ENCODE peak calls at places on chromosomes 3 and 15, in ten cellular contexts. B, L, U, A, Z, T, V, Y, N and R are unnamed samples.

GRCh38 chr3:122930371-122930997 is 97.1 kb downstream of the SEMA5B start:
- DNase-seq in B (no peak), L (no peak), U (no peak), A (no peak), Z (no peak), T (no peak), V (no peak), Y (no peak), N (no peak), R (no peak)

GRCh38 chr3:177441813-177442646 is 244.7 kb upstream of the TBL1XR1 start:
- DNase-seq in B (no peak), L (no peak), U (no peak), A (no peak), Z (no peak), T (no peak), V (no peak), Y (no peak), N (no peak), R (no peak)

GRCh38 chr3:171345112-171345843 is 114.9 kb downstream of the TNIK start:
- DNase-seq in B (no peak), L (no peak), U (no peak), A (no peak), Z (no peak), T (no peak), V (no peak), Y (no peak), N (no peak), R (no peak)

GRCh38 chr3:124772081-124772831 is 42.0 kb downstream of the UMPS start:
- DNase-seq in B (no peak), L (no peak), U (no peak), A (no peak), Z (no peak), T (no peak), V (peak), Y (peak), N (peak), R (no peak)

GRCh38 chr15:59886476-59886875 is 117.6 kb upstream of the FOXB1 start:
- DNase-seq in B (no peak), L (peak), U (no peak), A (no peak), Z (no peak), T (no peak), V (no peak), Y (no peak), N (no peak), R (no peak)

GRCh38 chr15:95995375-95996168 is 334.9 kb upstream of the NR2F2 start:
- DNase-seq in B (peak), L (no peak), U (no peak), A (no peak), Z (no peak), T (no peak), V (peak), Y (no peak), N (no peak), R (no peak)

GRCh38 chr3:155241559-155241958 is 51.9 kb downstream of the STRIT1 start:
- DNase-seq in B (no peak), L (no peak), U (no peak), A (no peak), Z (peak), T (no peak), V (no peak), Y (peak), N (no peak), R (peak)

GRCh38 chr3:10845240-10845761 is 29.3 kb downstream of the SLC6A11 start:
- DNase-seq in B (no peak), L (no peak), U (no peak), A (no peak), Z (no peak), T (no peak), V (no peak), Y (no peak), N (no peak), R (no peak)

GRCh38 chr15:34621675-34622074 is 38.2 kb upstream of the GOLGA8B start:
- DNase-seq in B (peak), L (no peak), U (no peak), A (no peak), Z (no peak), T (peak), V (peak), Y (no peak), N (peak), R (no peak)

GRCh38 chr3:45952456-45952855 is 9.2 kb downstream of the CXCR6 start:
- DNase-seq in B (no peak), L (no peak), U (no peak), A (no peak), Z (no peak), T (no peak), V (no peak), Y (no peak), N (no peak), R (no peak)

GRCh38 chr3:144763878-144764454 is 792.3 kb downstream of the DIPK2A start:
- DNase-seq in B (no peak), L (no peak), U (no peak), A (no peak), Z (no peak), T (no peak), V (peak), Y (no peak), N (no peak), R (no peak)

GRCh38 chr3:159727506-159727905 is 261.1 kb upstream of the IL12A start:
- DNase-seq in B (no peak), L (no peak), U (no peak), A (no peak), Z (no peak), T (no peak), V (no peak), Y (no peak), N (no peak), R (no peak)

GRCh38 chr3:119308355-119308754 is 14.2 kb downstream of the ARHGAP31 start:
- DNase-seq in B (no peak), L (no peak), U (no peak), A (no peak), Z (no peak), T (no peak), V (no peak), Y (no peak), N (no peak), R (no peak)

GRCh38 chr3:56219894-56220805 is 248.1 kb downstream of the ERC2 start:
- DNase-seq in B (no peak), L (no peak), U (no peak), A (no peak), Z (no peak), T (no peak), V (no peak), Y (no peak), N (peak), R (no peak)

GRCh38 chr15:31272558-31273257 is 53.9 kb upstream of the KLF13 start:
- DNase-seq in B (peak), L (no peak), U (no peak), A (no peak), Z (no peak), T (no peak), V (no peak), Y (peak), N (no peak), R (no peak)

GRCh38 chr3:188435266-188435665 is 281.3 kb downstream of the LPP start:
- DNase-seq in B (no peak), L (no peak), U (no peak), A (no peak), Z (no peak), T (no peak), V (no peak), Y (no peak), N (no peak), R (no peak)

GRCh38 chr15:49842331-49842730 is 221.5 kb downstream of the DTWD1 start:
- DNase-seq in B (no peak), L (no peak), U (no peak), A (no peak), Z (no peak), T (no peak), V (no peak), Y (no peak), N (no peak), R (no peak)

GRCh38 chr3:123058505-123058904 is 8.3 kb upstream of the PDIA5 start:
- DNase-seq in B (no peak), L (no peak), U (no peak), A (no peak), Z (no peak), T (no peak), V (no peak), Y (no peak), N (no peak), R (no peak)

GRCh38 chr3:39192490-39193092 is at the start of gene XIRP1:
- DNase-seq in B (no peak), L (no peak), U (no peak), A (no peak), Z (no peak), T (no peak), V (no peak), Y (no peak), N (no peak), R (no peak)

GRCh38 chr3:5441401-5441800 is 253.9 kb downstream of the EDEM1 start:
- DNase-seq in B (no peak), L (no peak), U (no peak), A (no peak), Z (no peak), T (no peak), V (no peak), Y (no peak), N (no peak), R (no peak)

GRCh38 chr15:75693501-75694240 is 19.0 kb downstream of the CSPG4 start:
- DNase-seq in B (no peak), L (no peak), U (no peak), A (no peak), Z (peak), T (no peak), V (peak), Y (peak), N (peak), R (no peak)

GRCh38 chr3:36701249-36701572 is 63.1 kb downstream of the DCLK3 start:
- DNase-seq in B (no peak), L (no peak), U (no peak), A (no peak), Z (no peak), T (no peak), V (no peak), Y (no peak), N (no peak), R (no peak)

GRCh38 chr3:79515072-79515471 is 252.7 kb downstream of the ROBO1 start:
- DNase-seq in B (no peak), L (no peak), U (no peak), A (no peak), Z (no peak), T (no peak), V (peak), Y (no peak), N (peak), R (no peak)

GRCh38 chr3:143168518-143169192 is 49.1 kb downstream of the CHST2 start:
- DNase-seq in B (peak), L (no peak), U (no peak), A (no peak), Z (no peak), T (no peak), V (no peak), Y (no peak), N (peak), R (no peak)

GRCh38 chr3:110647586-110647985 is 424.0 kb upstream of the NECTIN3 start:
- DNase-seq in B (no peak), L (no peak), U (no peak), A (no peak), Z (no peak), T (no peak), V (no peak), Y (no peak), N (no peak), R (no peak)

GRCh38 chr3:15360786-15361493 is 28.6 kb upstream of the SH3BP5 start:
- DNase-seq in B (no peak), L (no peak), U (no peak), A (no peak), Z (no peak), T (no peak), V (peak), Y (no peak), N (peak), R (no peak)

GRCh38 chr15:79450648-79451047 is 18.5 kb downstream of the MINAR1 start:
- DNase-seq in B (no peak), L (no peak), U (no peak), A (no peak), Z (no peak), T (no peak), V (no peak), Y (no peak), N (no peak), R (no peak)
- TF ChIP-seq CTCF in B (no peak), L (no peak), U (peak), A (no peak), Z (peak), T (peak), V (peak), Y (peak), N (peak), R (peak)

GRCh38 chr15:74228723-74229081 is 7.4 kb upstream of the CCDC33 start:
- DNase-seq in B (no peak), L (peak), U (no peak), A (no peak), Z (no peak), T (no peak), V (peak), Y (peak), N (peak), R (peak)
- TF ChIP-seq CTCF in B (no peak), L (no peak), U (no peak), A (no peak), Z (no peak), T (no peak), V (no peak), Y (no peak), N (no peak), R (no peak)

DNA sequence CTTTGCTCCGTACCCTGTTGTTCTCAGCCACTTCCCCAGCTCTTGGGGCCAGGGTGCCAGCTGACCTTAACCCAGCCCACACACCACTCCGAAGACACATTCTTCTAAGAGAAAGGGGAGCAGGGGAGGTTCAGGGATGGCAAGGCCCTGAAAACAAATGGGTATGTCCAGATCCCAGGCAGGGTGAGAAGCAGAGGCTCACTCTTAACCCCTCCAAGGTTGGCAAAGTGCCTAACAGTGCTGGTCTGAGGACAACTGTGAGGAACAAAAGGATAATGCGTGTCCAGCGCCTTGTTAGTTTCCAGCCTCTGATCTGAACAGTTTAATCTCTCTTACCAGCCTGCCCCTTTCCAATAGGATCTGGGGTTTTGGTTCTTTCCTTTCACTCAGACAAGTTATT is 1.5 kb downstream of the TMEM44 start:
- DNase-seq in B (no peak), L (no peak), U (no peak), A (no peak), Z (no peak), T (no peak), V (no peak), Y (no peak), N (no peak), R (no peak)
- TF ChIP-seq CTCF in B (no peak), L (no peak), U (no peak), A (no peak), Z (no peak), T (no peak), V (no peak), Y (no peak), N (no peak), R (no peak)

DNA sequence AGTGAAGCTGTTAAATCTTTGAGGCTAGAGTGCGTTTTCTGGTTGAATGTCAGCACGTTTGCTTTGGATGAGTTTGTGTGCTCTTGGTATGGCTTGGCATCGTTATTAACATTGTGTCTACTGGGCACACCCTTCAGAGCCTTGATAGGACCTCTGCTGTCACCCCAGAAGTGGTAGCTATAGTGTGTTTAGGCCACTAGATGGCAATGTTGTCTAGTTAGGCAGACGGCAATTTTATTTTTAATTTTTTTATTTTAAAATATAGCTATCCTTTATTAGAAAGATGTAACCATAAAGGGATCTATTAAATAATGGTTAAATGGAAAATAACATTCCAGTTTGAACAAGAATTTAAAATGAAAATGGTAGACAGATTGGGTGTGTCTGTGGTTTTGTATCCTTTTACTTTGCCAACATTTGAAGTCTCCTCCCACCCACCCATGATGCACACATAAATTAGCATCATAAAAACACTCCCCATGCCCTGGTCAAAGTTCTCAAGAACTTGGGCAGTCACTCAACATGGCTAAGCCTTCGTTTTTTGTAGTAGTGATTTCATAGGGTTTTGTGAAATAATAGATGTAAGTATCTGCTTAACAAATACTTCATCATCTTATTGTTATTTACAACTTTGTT is 200.7 kb downstream of the KCNH8 start:
- DNase-seq in B (peak), L (peak), U (no peak), A (no peak), Z (no peak), T (peak), V (peak), Y (no peak), N (peak), R (no peak)
- TF ChIP-seq CTCF in B (peak), L (peak), U (peak), A (peak), Z (peak), T (peak), V (peak), Y (peak), N (peak), R (peak)

DNA sequence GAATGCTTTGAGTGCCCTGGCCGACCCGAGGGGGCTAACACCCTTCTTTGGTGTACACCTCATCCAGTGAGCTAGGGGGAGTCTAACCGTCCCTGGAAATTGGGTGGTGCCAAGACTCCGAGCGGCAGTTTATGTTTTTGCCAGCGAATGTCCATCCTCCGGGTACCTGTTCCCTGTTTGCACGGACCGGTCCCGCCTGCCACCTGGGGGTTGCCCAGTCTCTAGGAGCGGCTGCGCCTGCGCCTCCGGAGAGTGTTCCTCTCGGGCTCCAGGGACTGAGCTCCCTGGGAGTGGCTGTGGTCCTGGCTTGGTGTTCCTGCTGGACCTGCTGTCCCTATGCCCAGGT is 913 bp upstream of the WNT7A start:
- DNase-seq in B (no peak), L (no peak), U (no peak), A (no peak), Z (no peak), T (no peak), V (no peak), Y (no peak), N (no peak), R (no peak)
- TF ChIP-seq CTCF in B (no peak), L (peak), U (peak), A (no peak), Z (no peak), T (no peak), V (no peak), Y (no peak), N (no peak), R (no peak)

GRCh38 chr3:183279371-183279770 is 26.3 kb downstream of the B3GNT5 start:
- DNase-seq in B (no peak), L (no peak), U (no peak), A (no peak), Z (no peak), T (no peak), V (no peak), Y (no peak), N (no peak), R (no peak)
- TF ChIP-seq CTCF in B (no peak), L (no peak), U (no peak), A (no peak), Z (no peak), T (no peak), V (no peak), Y (no peak), N (no peak), R (no peak)

DNA sequence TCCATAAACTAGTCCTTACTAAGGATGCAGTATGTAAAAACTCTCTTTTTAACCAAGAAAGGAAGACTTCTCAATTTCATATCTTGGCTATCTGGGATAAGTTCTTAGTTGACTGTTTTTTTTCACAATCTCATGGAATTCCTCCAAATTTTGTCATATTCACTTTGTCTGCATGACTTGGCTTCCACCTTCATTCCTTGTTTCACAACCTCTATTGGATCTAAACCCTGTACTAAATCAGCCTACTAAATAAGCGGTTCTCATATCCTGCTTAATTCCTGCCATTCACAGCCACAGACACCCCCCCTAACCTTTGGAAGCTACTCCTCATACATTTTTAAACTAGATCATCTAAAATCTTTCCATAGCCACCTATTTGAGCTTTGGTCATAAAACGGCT is 370.6 kb upstream of the NAALADL2 start:
- DNase-seq in B (no peak), L (no peak), U (no peak), A (no peak), Z (no peak), T (no peak), V (no peak), Y (no peak), N (peak), R (no peak)
- TF ChIP-seq CTCF in B (no peak), L (no peak), U (no peak), A (no peak), Z (no peak), T (no peak), V (no peak), Y (no peak), N (no peak), R (no peak)

DNA sequence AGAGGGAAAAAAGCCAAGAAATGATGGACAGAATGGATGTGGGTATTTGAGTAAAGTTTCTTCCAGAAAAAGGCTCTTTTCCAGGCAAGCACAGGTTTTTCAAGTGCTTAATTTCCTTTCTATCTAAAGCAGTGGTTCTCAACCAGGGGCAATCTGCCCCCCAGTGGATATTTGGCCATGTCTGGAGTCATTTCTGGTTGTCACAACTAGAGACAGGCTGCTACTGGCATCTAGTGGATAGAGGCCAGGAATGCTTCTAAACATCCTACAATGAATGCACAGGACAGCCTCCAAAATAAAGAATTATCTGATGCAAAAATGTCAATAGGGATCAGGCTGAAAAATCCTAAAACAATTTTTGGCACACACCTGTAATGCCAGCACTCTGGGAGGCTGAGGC is 23.9 kb downstream of the SEC22C start:
- DNase-seq in B (no peak), L (no peak), U (no peak), A (no peak), Z (no peak), T (no peak), V (no peak), Y (peak), N (no peak), R (no peak)
- TF ChIP-seq CTCF in B (peak), L (no peak), U (no peak), A (peak), Z (peak), T (peak), V (no peak), Y (peak), N (peak), R (no peak)

GRCh38 chr15:63918317-63918672 is 84.5 kb upstream of the HERC1 start:
- DNase-seq in B (peak), L (no peak), U (no peak), A (no peak), Z (no peak), T (no peak), V (no peak), Y (no peak), N (no peak), R (no peak)

GRCh38 chr15:63913786-63914185 is 80.0 kb upstream of the HERC1 start:
- DNase-seq in B (peak), L (no peak), U (no peak), A (no peak), Z (no peak), T (no peak), V (no peak), Y (no peak), N (no peak), R (no peak)

GRCh38 chr15:63915209-63915887 is 81.6 kb upstream of the HERC1 start:
- DNase-seq in B (peak), L (no peak), U (no peak), A (no peak), Z (no peak), T (no peak), V (no peak), Y (no peak), N (no peak), R (no peak)

GRCh38 chr15:63917588-63918316 is 84.0 kb upstream of the HERC1 start:
- DNase-seq in B (no peak), L (no peak), U (no peak), A (no peak), Z (no peak), T (no peak), V (no peak), Y (no peak), N (no peak), R (no peak)

GRCh38 chr15:63915888-63916731 is 82.4 kb upstream of the HERC1 start:
- DNase-seq in B (peak), L (peak), U (no peak), A (no peak), Z (no peak), T (no peak), V (peak), Y (no peak), N (peak), R (no peak)
- TF ChIP-seq CTCF in B (peak), L (peak), U (peak), A (peak), Z (peak), T (peak), V (peak), Y (peak), N (peak), R (no peak)